ENCODE peak calls at places on chromosome 6, in seven cellular contexts. One of them, this sample, is unnamed. For H3K36me3, the result is how much of the 10 kb centered on the place peaks cover.

GRCh38 chr6:12577124-12577845 is 139.3 kb upstream of the PHACTR1 start:
- DNase-seq in body of pancreas: no peak
- DNase-seq in right atrium auricular region: no peak
- DNase-seq in SJSA1: no peak
- DNase-seq in adrenal gland: no peak
- DNase-seq in uterus: no peak
- DNase-seq in suprapubic skin: no peak
- DNase-seq in this sample: no peak

GRCh38 chr6:16257999-16258708 is 19.8 kb downstream of the GMPR start:
- DNase-seq in SJSA1: no peak
- DNase-seq in uterus: peak
- DNase-seq in suprapubic skin: no peak
- DNase-seq in adrenal gland: no peak
- DNase-seq in body of pancreas: no peak
- DNase-seq in right atrium auricular region: no peak
- DNase-seq in this sample: no peak

GRCh38 chr6:148811472-148811871 is 64.6 kb downstream of the UST start:
- DNase-seq in right atrium auricular region: no peak
- DNase-seq in suprapubic skin: no peak
- DNase-seq in body of pancreas: no peak
- DNase-seq in SJSA1: no peak
- DNase-seq in adrenal gland: no peak
- DNase-seq in uterus: no peak
- DNase-seq in this sample: no peak

GRCh38 chr6:138115191-138115590 is 8.0 kb upstream of the PERP start:
- DNase-seq in right atrium auricular region: no peak
- DNase-seq in adrenal gland: no peak
- DNase-seq in body of pancreas: no peak
- DNase-seq in SJSA1: no peak
- DNase-seq in uterus: no peak
- DNase-seq in suprapubic skin: no peak
- DNase-seq in this sample: no peak

GRCh38 chr6:74054190-74054589 is 358.2 kb downstream of the CD109 start:
- DNase-seq in right atrium auricular region: no peak
- DNase-seq in body of pancreas: no peak
- DNase-seq in suprapubic skin: no peak
- DNase-seq in adrenal gland: no peak
- DNase-seq in uterus: no peak
- DNase-seq in SJSA1: no peak
- DNase-seq in this sample: no peak

GRCh38 chr6:90295854-90296345 is 743 bp downstream of the BACH2 start:
- DNase-seq in right atrium auricular region: peak
- DNase-seq in suprapubic skin: peak
- DNase-seq in body of pancreas: peak
- DNase-seq in SJSA1: peak
- DNase-seq in uterus: peak
- DNase-seq in adrenal gland: peak
- DNase-seq in this sample: peak

GRCh38 chr6:117034547-117034946 is 157.5 kb downstream of the RFX6 start:
- DNase-seq in suprapubic skin: no peak
- DNase-seq in SJSA1: no peak
- DNase-seq in uterus: no peak
- DNase-seq in right atrium auricular region: no peak
- DNase-seq in body of pancreas: no peak
- DNase-seq in adrenal gland: no peak
- DNase-seq in this sample: no peak

GRCh38 chr6:138912308-138912707 is 75.7 kb downstream of the REPS1 start:
- DNase-seq in adrenal gland: no peak
- DNase-seq in uterus: no peak
- DNase-seq in SJSA1: no peak
- DNase-seq in body of pancreas: no peak
- DNase-seq in suprapubic skin: no peak
- DNase-seq in right atrium auricular region: no peak
- DNase-seq in this sample: no peak

DNA sequence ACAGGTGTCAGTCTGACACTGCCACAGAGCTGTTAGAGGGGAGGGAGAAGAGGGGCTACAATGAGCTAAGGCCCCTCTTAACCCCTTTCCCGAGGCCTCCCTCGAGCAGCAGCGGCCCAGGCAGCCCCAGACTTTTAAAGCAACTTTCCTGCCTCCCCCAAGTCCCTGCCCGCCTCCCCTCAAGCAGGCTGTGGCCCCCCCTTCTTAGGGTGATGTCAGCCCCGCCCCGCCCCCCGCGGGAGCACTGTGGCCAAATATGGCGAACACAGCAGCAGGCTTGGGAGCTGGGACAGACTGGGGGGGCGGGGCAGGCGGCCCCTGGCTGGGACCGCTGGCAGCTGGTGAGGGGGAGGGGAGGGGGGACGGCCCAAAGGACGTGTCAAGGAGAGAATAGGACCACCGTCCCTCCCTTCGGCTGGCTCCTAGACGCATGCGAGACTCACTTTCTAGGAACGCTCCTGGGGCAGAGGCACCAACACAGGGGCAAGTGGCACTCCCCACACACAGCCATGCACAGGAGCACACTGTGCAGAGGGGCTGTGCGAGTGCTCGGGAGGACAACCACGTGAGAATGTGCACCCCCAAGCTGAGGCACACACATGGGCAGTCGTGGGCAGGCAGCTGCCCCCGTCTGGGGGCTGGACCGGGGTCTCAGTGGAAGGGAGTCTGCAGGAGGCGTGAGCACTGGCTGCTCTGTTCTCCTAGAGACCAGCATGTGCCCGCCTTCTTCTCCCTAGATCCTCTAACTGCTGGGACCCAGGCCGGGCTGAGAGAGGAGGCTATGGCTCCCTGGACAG is 6.7 kb downstream of the TEAD3 start:
- DNase-seq in SJSA1: peak
- DNase-seq in body of pancreas: peak
- DNase-seq in right atrium auricular region: peak
- DNase-seq in adrenal gland: no peak
- DNase-seq in uterus: peak
- DNase-seq in suprapubic skin: no peak
- DNase-seq in this sample: peak
- H3K36me3 ChIP-seq in SJSA1: under half
- H3K36me3 ChIP-seq in body of pancreas: under half
- H3K36me3 ChIP-seq in right atrium auricular region: under half
- H3K36me3 ChIP-seq in adrenal gland: under half
- H3K36me3 ChIP-seq in uterus: under half
- H3K36me3 ChIP-seq in suprapubic skin: under half
- H3K36me3 ChIP-seq in this sample: under half

GRCh38 chr6:166487148-166487547 is 99.3 kb downstream of the RAMACL start:
- DNase-seq in suprapubic skin: no peak
- DNase-seq in SJSA1: no peak
- DNase-seq in adrenal gland: no peak
- DNase-seq in right atrium auricular region: no peak
- DNase-seq in body of pancreas: no peak
- DNase-seq in uterus: no peak
- DNase-seq in this sample: no peak

GRCh38 chr6:166489301-166490155 is 97.0 kb downstream of the RAMACL start:
- DNase-seq in adrenal gland: no peak
- DNase-seq in right atrium auricular region: no peak
- DNase-seq in SJSA1: no peak
- DNase-seq in uterus: no peak
- DNase-seq in suprapubic skin: no peak
- DNase-seq in body of pancreas: no peak
- DNase-seq in this sample: no peak

GRCh38 chr6:166488701-166489100 is 97.8 kb downstream of the RAMACL start:
- DNase-seq in right atrium auricular region: no peak
- DNase-seq in body of pancreas: no peak
- DNase-seq in SJSA1: no peak
- DNase-seq in suprapubic skin: no peak
- DNase-seq in uterus: no peak
- DNase-seq in adrenal gland: no peak
- DNase-seq in this sample: no peak

GRCh38 chr6:166486536-166486880 is 100.0 kb downstream of the RAMACL start:
- DNase-seq in SJSA1: no peak
- DNase-seq in right atrium auricular region: no peak
- DNase-seq in suprapubic skin: no peak
- DNase-seq in body of pancreas: no peak
- DNase-seq in uterus: no peak
- DNase-seq in adrenal gland: no peak
- DNase-seq in this sample: no peak

GRCh38 chr6:166488081-166488685 is 98.3 kb downstream of the RAMACL start:
- DNase-seq in suprapubic skin: peak
- DNase-seq in uterus: no peak
- DNase-seq in SJSA1: no peak
- DNase-seq in adrenal gland: peak
- DNase-seq in right atrium auricular region: peak
- DNase-seq in body of pancreas: no peak
- DNase-seq in this sample: peak
- H3K36me3 ChIP-seq in suprapubic skin: under half
- H3K36me3 ChIP-seq in uterus: under half
- H3K36me3 ChIP-seq in SJSA1: under half
- H3K36me3 ChIP-seq in adrenal gland: under half
- H3K36me3 ChIP-seq in right atrium auricular region: under half
- H3K36me3 ChIP-seq in body of pancreas: under half
- H3K36me3 ChIP-seq in this sample: under half

DNA sequence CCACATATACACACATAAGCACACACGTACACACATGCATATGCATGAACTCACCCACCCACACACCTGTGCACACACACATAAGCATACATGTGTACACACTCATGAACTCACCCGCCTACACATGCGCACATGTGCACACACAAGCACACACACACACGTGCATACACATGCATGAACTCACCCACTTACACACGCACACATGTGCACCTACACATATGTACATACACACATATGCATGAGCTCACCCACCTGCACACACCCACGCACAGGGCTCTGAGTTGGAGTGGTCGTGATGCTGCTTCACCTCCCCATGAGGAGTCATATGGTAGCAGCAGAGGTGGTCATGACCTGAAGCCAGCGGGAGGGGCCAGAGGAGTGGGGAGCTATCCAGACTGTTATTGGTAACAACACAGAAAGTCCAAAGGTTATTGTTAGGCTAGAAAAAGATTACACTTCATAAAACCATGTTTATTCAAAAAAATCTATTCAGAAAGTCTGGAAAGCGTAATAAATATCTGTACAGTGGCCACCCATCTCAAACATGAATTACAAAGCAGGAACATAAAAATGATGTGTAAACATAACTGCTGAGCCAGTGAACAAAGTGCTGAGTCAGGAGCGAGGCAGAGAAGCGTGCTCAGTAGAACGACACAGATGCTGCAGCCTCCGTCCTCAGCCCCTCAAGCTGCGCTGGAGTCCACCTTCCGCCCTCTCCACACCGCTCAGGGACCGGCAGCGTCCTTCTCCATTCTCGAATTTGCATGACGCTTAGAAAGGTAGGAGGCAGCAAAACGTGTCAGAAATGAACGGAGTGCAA is 26.4 kb upstream of the MPC1 start:
- DNase-seq in right atrium auricular region: no peak
- DNase-seq in body of pancreas: no peak
- DNase-seq in adrenal gland: no peak
- DNase-seq in uterus: no peak
- DNase-seq in suprapubic skin: no peak
- DNase-seq in SJSA1: no peak
- DNase-seq in this sample: no peak
- H3K36me3 ChIP-seq in right atrium auricular region: under half
- H3K36me3 ChIP-seq in body of pancreas: under half
- H3K36me3 ChIP-seq in adrenal gland: under half
- H3K36me3 ChIP-seq in uterus: under half
- H3K36me3 ChIP-seq in suprapubic skin: under half
- H3K36me3 ChIP-seq in SJSA1: under half
- H3K36me3 ChIP-seq in this sample: under half

DNA sequence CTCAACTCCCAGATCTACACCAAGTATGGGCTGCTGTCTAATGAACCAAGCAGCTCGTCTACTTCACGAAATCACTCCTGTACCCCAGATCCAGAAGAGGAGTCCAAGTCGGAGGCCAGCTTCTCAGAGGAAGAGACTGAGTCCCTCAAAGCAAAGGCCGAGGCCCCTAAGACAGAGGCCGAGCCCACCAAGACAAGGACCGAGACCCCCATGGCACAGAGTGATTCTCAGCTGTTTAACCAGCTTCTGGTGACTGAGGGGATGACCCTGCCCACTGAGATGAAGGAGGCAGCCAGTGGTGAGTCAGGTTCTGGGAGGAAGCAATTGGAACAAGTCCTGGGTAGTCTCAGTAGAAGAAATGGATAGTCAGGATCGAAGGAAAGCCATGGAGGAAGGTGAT is 5.8 kb downstream of the CUL9 start:
- DNase-seq in suprapubic skin: no peak
- DNase-seq in body of pancreas: no peak
- DNase-seq in right atrium auricular region: no peak
- DNase-seq in SJSA1: no peak
- DNase-seq in adrenal gland: no peak
- DNase-seq in uterus: peak
- DNase-seq in this sample: no peak
- H3K36me3 ChIP-seq in suprapubic skin: under half
- H3K36me3 ChIP-seq in body of pancreas: under half
- H3K36me3 ChIP-seq in right atrium auricular region: under half
- H3K36me3 ChIP-seq in SJSA1: half or more
- H3K36me3 ChIP-seq in adrenal gland: under half
- H3K36me3 ChIP-seq in uterus: under half
- H3K36me3 ChIP-seq in this sample: under half

GRCh38 chr6:41062056-41062455 is 9.1 kb downstream of the APOBEC2 start:
- DNase-seq in body of pancreas: no peak
- DNase-seq in adrenal gland: no peak
- DNase-seq in right atrium auricular region: no peak
- DNase-seq in uterus: no peak
- DNase-seq in SJSA1: no peak
- DNase-seq in suprapubic skin: no peak
- DNase-seq in this sample: no peak

GRCh38 chr6:41063884-41064285 is 8.3 kb downstream of the OARD1 start:
- DNase-seq in adrenal gland: no peak
- DNase-seq in right atrium auricular region: no peak
- DNase-seq in suprapubic skin: no peak
- DNase-seq in uterus: no peak
- DNase-seq in body of pancreas: no peak
- DNase-seq in SJSA1: no peak
- DNase-seq in this sample: no peak

GRCh38 chr6:41064841-41065240 is 7.3 kb downstream of the OARD1 start:
- DNase-seq in uterus: no peak
- DNase-seq in right atrium auricular region: no peak
- DNase-seq in SJSA1: no peak
- DNase-seq in adrenal gland: no peak
- DNase-seq in body of pancreas: peak
- DNase-seq in suprapubic skin: no peak
- DNase-seq in this sample: peak

GRCh38 chr6:41066867-41067304 is 5.3 kb downstream of the OARD1 start:
- DNase-seq in adrenal gland: peak
- DNase-seq in body of pancreas: peak
- DNase-seq in suprapubic skin: no peak
- DNase-seq in uterus: peak
- DNase-seq in SJSA1: peak
- DNase-seq in right atrium auricular region: peak
- DNase-seq in this sample: peak

GRCh38 chr6:41065550-41066026 is 6.6 kb downstream of the OARD1 start:
- DNase-seq in right atrium auricular region: no peak
- DNase-seq in SJSA1: no peak
- DNase-seq in suprapubic skin: no peak
- DNase-seq in body of pancreas: no peak
- DNase-seq in uterus: no peak
- DNase-seq in adrenal gland: no peak
- DNase-seq in this sample: no peak
- H3K36me3 ChIP-seq in right atrium auricular region: half or more
- H3K36me3 ChIP-seq in SJSA1: under half
- H3K36me3 ChIP-seq in suprapubic skin: half or more
- H3K36me3 ChIP-seq in body of pancreas: under half
- H3K36me3 ChIP-seq in uterus: under half
- H3K36me3 ChIP-seq in adrenal gland: under half
- H3K36me3 ChIP-seq in this sample: under half